ENCODE peak calls at places on chromosomes 13 and 19, in eight cellular contexts. A is activated CD4-positive, alpha-beta T cell treated with anti-CD3 and anti-CD28 coated beads, Interleukin-2, amount 50 U/mL, for 1 hour; W is HCT116; N is WTC11; F is stimulated activated CD4-positive, alpha-beta T cell treated with anti-CD3 and anti-CD28 coated beads, Interleukin-15, amount 100 ng/mL, for 24 hours; D is COR-L47; O is natural killer cell; M is caudate nucleus. P is an unnamed sample.

GRCh38 chr19:30608471-30608870 is 236.3 kb downstream of the ZNF536 start:
- DNase-seq in O (no peak), F (no peak), D (no peak), M (no peak), A (no peak), W (no peak), N (no peak), P (no peak)

GRCh38 chr13:110301606-110302131 is 5.3 kb downstream of the COL4A1 start:
- DNase-seq in D (no peak), O (no peak), W (no peak), M (no peak), F (no peak), A (no peak), N (no peak), P (peak)

GRCh38 chr19:48194041-48194871 is 23.8 kb downstream of the ZSWIM9 start:
- DNase-seq in M (no peak), A (peak), D (no peak), O (no peak), W (no peak), N (peak), F (peak), P (no peak)

GRCh38 chr19:45911291-45911690 is 3.3 kb downstream of the NANOS2 start:
- DNase-seq in N (no peak), F (no peak), M (no peak), A (no peak), D (no peak), O (no peak), W (no peak), P (no peak)

GRCh38 chr13:114025432-114026127 is 51.7 kb upstream of the C13orf46 start:
- DNase-seq in D (peak), O (no peak), F (no peak), A (no peak), N (no peak), W (no peak), M (no peak), P (peak)

GRCh38 chr13:20924758-20925394 is 22.3 kb upstream of the XPO4 start:
- DNase-seq in W (peak), N (peak), F (peak), A (peak), O (peak), M (peak), D (peak), P (peak)

GRCh38 chr13:99985886-99986527 is 4.4 kb downstream of the ZIC2 start:
- DNase-seq in M (no peak), W (no peak), D (no peak), N (no peak), A (no peak), F (no peak), O (no peak), P (no peak)

GRCh38 chr13:78826936-78827335 is 168.0 kb upstream of the OBI1 start:
- DNase-seq in F (no peak), M (no peak), A (no peak), N (no peak), D (peak), O (no peak), W (no peak), P (no peak)

GRCh38 chr13:30978981-30979956 is 46.8 kb downstream of the TEX26 start:
- DNase-seq in A (peak), D (peak), M (no peak), N (peak), W (peak), O (peak), F (peak), P (no peak)

GRCh38 chr19:7850429-7850819 is 20.4 kb downstream of the EVI5L start:
- DNase-seq in D (no peak), W (no peak), M (no peak), F (no peak), A (no peak), O (no peak), N (no peak), P (no peak)

GRCh38 chr13:97660488-97661086 is 226.6 kb downstream of the RAP2A start:
- DNase-seq in N (no peak), F (no peak), A (no peak), W (no peak), M (no peak), D (no peak), O (no peak), P (no peak)

GRCh38 chr19:20661150-20661819 is at the start of gene ZNF626:
- DNase-seq in F (peak), O (peak), A (peak), M (peak), W (no peak), N (peak), D (peak), P (peak)